ENCODE peak calls at places on chromosome 22, in ten cellular contexts. H is heart right ventricle; S is mucosa of descending colon; Y is HFF-Myc; M is foreskin fibroblast; C is SK-N-SH; R is CD8-positive, alpha-beta memory T cell; O is fibroblast of the aortic adventitia; A is kidney epithelial cell; I is choroid plexus epithelial cell. V is an unnamed sample.

GRCh38 chr22:38477515-38477914 is 9.6 kb downstream of the KDELR3 start:
- DNase-seq in A (no peak), S (no peak), Y (no peak), M (no peak), H (no peak), O (no peak), C (no peak), I (no peak), R (no peak), V (no peak)

GRCh38 chr22:36641902-36642640 is 61.5 kb downstream of the CACNG2 start:
- DNase-seq in S (no peak), Y (no peak), A (no peak), C (no peak), R (no peak), I (peak; percentile 22), O (peak; percentile 37), H (no peak), M (peak; percentile 81), V (peak; percentile 79)

GRCh38 chr22:23236026-23236425 is 55.7 kb downstream of the BCR start:
- DNase-seq in S (no peak), A (no peak), I (no peak), H (no peak), C (no peak), Y (no peak), R (no peak), O (no peak), M (no peak), V (no peak)

GRCh38 chr22:36065462-36065774 is 36.8 kb upstream of the RBFOX2 start:
- DNase-seq in O (no peak), C (no peak), Y (no peak), R (no peak), A (no peak), M (no peak), I (no peak), S (no peak), H (no peak), V (no peak)

GRCh38 chr22:37289156-37289735 is 6.9 kb downstream of the CYTH4 start:
- DNase-seq in Y (no peak), R (no peak), H (no peak), I (no peak), A (no peak), O (no peak), C (no peak), M (no peak), S (no peak), V (no peak)

GRCh38 chr22:20814221-20814808 is 40.4 kb downstream of the SERPIND1 start:
- DNase-seq in I (no peak), C (no peak), H (no peak), M (no peak), A (no peak), Y (no peak), R (no peak), S (no peak), O (no peak), V (no peak)

GRCh38 chr22:48473202-48473601 is 1354.5 kb downstream of the BRD1 start:
- DNase-seq in Y (no peak), A (no peak), H (no peak), I (no peak), C (no peak), R (no peak), S (no peak), M (no peak), O (no peak), V (no peak)

GRCh38 chr22:17777005-17777716 is 2.9 kb upstream of the BID start:
- DNase-seq in Y (no peak), H (no peak), O (no peak), C (no peak), R (peak; percentile 84), M (no peak), A (no peak), I (no peak), S (peak; percentile 74), V (no peak)

GRCh38 chr22:47534150-47535133 is 772.0 kb downstream of the TBC1D22A start:
- DNase-seq in M (no peak), A (no peak), I (no peak), H (no peak), S (no peak), Y (no peak), C (no peak), O (no peak), R (no peak), V (no peak)

GRCh38 chr22:44645531-44645930 is 56.5 kb upstream of the PRR5 start:
- DNase-seq in O (no peak), I (no peak), H (no peak), C (peak; percentile 12), R (no peak), S (no peak), A (no peak), M (no peak), Y (no peak), V (no peak)
- H3K4me3 ChIP-seq in O (no peak overlapping the region), I (no peak overlapping the region), H (no peak overlapping the region), C (no peak overlapping the region), R (no peak overlapping the region), S (no peak overlapping the region), A (no peak overlapping the region), M (no peak overlapping the region), Y (no peak overlapping the region), V (no peak overlapping the region)

GRCh38 chr22:19522881-19523239 is 1.4 kb downstream of the CLDN5 start:
- DNase-seq in A (no peak), I (no peak), H (peak; percentile 14), O (no peak), M (no peak), C (no peak), S (no peak), R (no peak), Y (no peak), V (no peak)

GRCh38 chr22:19525666-19526065 is 1.5 kb upstream of the CLDN5 start:
- DNase-seq in Y (no peak), I (no peak), S (no peak), M (no peak), O (no peak), A (no peak), R (no peak), H (no peak), C (no peak), V (no peak)

GRCh38 chr22:19523240-19524169 is 705 bp downstream of the CLDN5 start:
- DNase-seq in Y (no peak), S (no peak), R (no peak), C (peak; percentile 65), O (peak; percentile 23), M (peak; percentile 59), A (no peak), I (peak; percentile 47), H (no peak), V (no peak)

GRCh38 chr22:19525116-19525660 is 978 bp upstream of the CLDN5 start:
- DNase-seq in Y (no peak), S (no peak), H (peak; percentile 55), R (no peak), I (no peak), M (no peak), C (no peak), A (no peak), O (no peak), V (no peak)

DNA sequence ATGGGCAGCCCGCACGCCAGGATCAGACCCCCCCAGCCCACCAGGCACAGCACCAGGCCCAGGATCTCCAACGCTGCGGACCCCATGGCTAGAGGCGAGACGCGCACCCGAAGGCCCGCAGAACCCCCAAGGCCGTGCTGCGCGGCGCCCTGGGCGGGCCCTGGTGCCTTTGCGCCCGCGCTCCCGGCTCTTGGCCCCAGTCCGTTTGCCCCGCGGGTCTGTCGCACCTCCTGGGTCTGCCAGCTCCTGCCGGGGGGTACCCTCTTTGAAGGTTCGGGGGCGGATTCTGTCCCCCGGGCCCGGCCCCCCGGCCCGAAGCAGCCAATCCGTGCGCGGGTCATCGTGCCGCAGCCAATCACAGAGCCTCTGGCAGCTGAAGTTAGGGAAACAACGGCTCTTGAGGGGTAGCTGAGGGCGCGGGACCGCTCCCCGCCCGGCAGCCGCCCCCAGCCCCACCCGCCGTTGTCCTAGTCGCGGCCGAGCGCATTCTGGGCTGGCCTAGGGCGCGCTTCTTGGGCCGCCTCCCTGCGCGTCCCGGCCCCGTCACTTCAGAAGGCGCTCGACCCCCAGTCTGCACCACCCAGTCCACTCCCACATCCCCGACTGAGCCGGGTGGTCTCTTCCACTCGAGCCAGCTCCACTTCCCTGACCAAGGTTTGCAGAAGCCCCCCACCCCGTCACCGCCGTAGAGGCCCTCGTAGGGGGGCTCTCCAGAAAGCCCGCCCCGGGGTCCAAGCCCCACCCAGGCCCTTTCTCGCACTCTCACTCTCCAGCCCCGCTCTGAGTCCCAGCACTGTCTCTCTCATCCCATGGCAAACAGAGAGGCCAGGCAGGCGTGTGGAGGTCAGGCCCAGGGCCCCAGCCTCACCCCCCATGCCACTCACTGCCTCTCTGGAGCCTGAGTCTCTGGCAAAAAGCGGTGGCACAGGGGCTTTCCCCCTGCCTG is at the start of gene CLDN5:
- DNase-seq in R (no peak), S (no peak), C (peak; percentile 89), I (peak; percentile 39), M (peak; percentile 40), H (peak; percentile 69), O (no peak), Y (no peak), A (no peak), V (no peak)
- H3K4me3 ChIP-seq in R (peak within 1 kb of the TSS; percentile 32), S (no peak within 1 kb of the TSS), C (peak within 1 kb of the TSS; percentile 35), I (peak within 1 kb of the TSS; percentile 56), M (peak within 1 kb of the TSS; percentile 22), H (peak within 1 kb of the TSS; percentile 70), O (peak within 1 kb of the TSS; percentile 33), Y (peak within 1 kb of the TSS; percentile 7), A (peak within 1 kb of the TSS; percentile 10), V (peak within 1 kb of the TSS; percentile 41)

GRCh38 chr22:31241200-31241599 is 29.1 kb downstream of the LIMK2 start:
- DNase-seq in S (no peak), Y (no peak), A (no peak), M (peak; percentile 19), O (no peak), H (no peak), I (peak; percentile 65), C (no peak), R (no peak), V (no peak)
- H3K4me3 ChIP-seq in S (no peak overlapping the region), Y (no peak overlapping the region), A (no peak overlapping the region), M (no peak overlapping the region), O (no peak overlapping the region), H (no peak overlapping the region), I (no peak overlapping the region), C (no peak overlapping the region), R (no peak overlapping the region), V (no peak overlapping the region)

GRCh38 chr22:24995649-24996180 is 43.2 kb downstream of the KIAA1671 start:
- DNase-seq in A (no peak), C (no peak), M (no peak), R (no peak), H (no peak), S (no peak), I (no peak), O (no peak), Y (no peak), V (no peak)

GRCh38 chr22:25000686-25001085 is 48.2 kb downstream of the KIAA1671 start:
- DNase-seq in O (no peak), H (no peak), C (no peak), I (no peak), Y (no peak), A (no peak), S (no peak), M (no peak), R (no peak), V (no peak)

GRCh38 chr22:24994070-24994763 is 41.7 kb downstream of the KIAA1671 start:
- DNase-seq in M (no peak), R (no peak), A (no peak), C (no peak), H (no peak), S (peak; percentile 89), I (no peak), Y (no peak), O (peak; percentile 62), V (no peak)

GRCh38 chr22:24996420-24996952 is 44.0 kb downstream of the KIAA1671 start:
- DNase-seq in I (peak; percentile 8), H (no peak), A (no peak), O (peak; percentile 61), R (no peak), Y (no peak), C (peak; percentile 44), M (peak; percentile 14), S (no peak), V (no peak)

GRCh38 chr22:24997023-24997422 is 44.5 kb downstream of the KIAA1671 start:
- DNase-seq in M (no peak), R (no peak), O (no peak), I (no peak), S (no peak), C (no peak), Y (no peak), A (no peak), H (no peak), V (no peak)
- H3K4me3 ChIP-seq in M (no peak overlapping the region), R (no peak overlapping the region), O (no peak overlapping the region), I (no peak overlapping the region), S (no peak overlapping the region), C (no peak overlapping the region), Y (no peak overlapping the region), A (no peak overlapping the region), H (no peak overlapping the region), V (no peak overlapping the region)